ENCODE peak calls at places on chromosomes 16 and 17, in six cellular contexts. One of them, this sample, is unnamed. For H3K27me3, the result is how much of the 10 kb centered on the place peaks cover.

GRCh38 chr16:2033057-2033911 is 6.6 kb downstream of the NHERF2 start:
- DNase-seq in neuronal stem cell: no peak
- DNase-seq in neural progenitor cell: peak
- DNase-seq in transverse colon: peak
- DNase-seq in H7: peak
- DNase-seq in upper lobe of right lung: peak
- DNase-seq in this sample: no peak

GRCh38 chr17:13727441-13728171 is 125.9 kb upstream of the HS3ST3A1 start:
- DNase-seq in neuronal stem cell: no peak
- DNase-seq in neural progenitor cell: no peak
- DNase-seq in transverse colon: no peak
- DNase-seq in H7: no peak
- DNase-seq in upper lobe of right lung: no peak
- DNase-seq in this sample: no peak

GRCh38 chr16:83272201-83272600 is 535.6 kb upstream of the HSBP1 start:
- DNase-seq in neuronal stem cell: no peak
- DNase-seq in neural progenitor cell: no peak
- DNase-seq in transverse colon: no peak
- DNase-seq in H7: no peak
- DNase-seq in upper lobe of right lung: no peak
- DNase-seq in this sample: no peak

GRCh38 chr17:75504347-75505151 is 10.8 kb downstream of the CASKIN2 start:
- DNase-seq in neuronal stem cell: no peak
- DNase-seq in neural progenitor cell: peak
- DNase-seq in transverse colon: peak
- DNase-seq in H7: peak
- DNase-seq in upper lobe of right lung: peak
- DNase-seq in this sample: peak

GRCh38 chr17:44759916-44760243 is 1.1 kb downstream of the ADAM11 start:
- DNase-seq in neuronal stem cell: no peak
- DNase-seq in neural progenitor cell: no peak
- DNase-seq in transverse colon: no peak
- DNase-seq in H7: no peak
- DNase-seq in upper lobe of right lung: no peak
- DNase-seq in this sample: no peak

GRCh38 chr16:10932959-10933710 is 9.1 kb downstream of the DEXI start:
- DNase-seq in neuronal stem cell: no peak
- DNase-seq in neural progenitor cell: no peak
- DNase-seq in transverse colon: no peak
- DNase-seq in H7: no peak
- DNase-seq in upper lobe of right lung: peak
- DNase-seq in this sample: no peak

GRCh38 chr17:17982796-17983195 is 10.1 kb downstream of the DRC3 start:
- DNase-seq in neuronal stem cell: no peak
- DNase-seq in neural progenitor cell: no peak
- DNase-seq in transverse colon: no peak
- DNase-seq in H7: no peak
- DNase-seq in upper lobe of right lung: no peak
- DNase-seq in this sample: no peak

GRCh38 chr16:450800-451512 is 25.5 kb downstream of the RAB11FIP3 start:
- DNase-seq in neuronal stem cell: no peak
- DNase-seq in neural progenitor cell: no peak
- DNase-seq in transverse colon: no peak
- DNase-seq in H7: no peak
- DNase-seq in upper lobe of right lung: no peak
- DNase-seq in this sample: no peak

GRCh38 chr16:53619247-53619646 is 84.4 kb downstream of the RPGRIP1L start:
- DNase-seq in neuronal stem cell: no peak
- DNase-seq in neural progenitor cell: no peak
- DNase-seq in transverse colon: no peak
- DNase-seq in H7: no peak
- DNase-seq in upper lobe of right lung: no peak
- DNase-seq in this sample: no peak

GRCh38 chr17:236641-237405 is 55.4 kb upstream of the DOC2B start:
- DNase-seq in neuronal stem cell: no peak
- DNase-seq in neural progenitor cell: no peak
- DNase-seq in transverse colon: peak
- DNase-seq in H7: peak
- DNase-seq in upper lobe of right lung: peak
- DNase-seq in this sample: peak

GRCh38 chr16:53212899-53213235 is 158.1 kb downstream of the CHD9 start:
- DNase-seq in neuronal stem cell: no peak
- DNase-seq in neural progenitor cell: no peak
- DNase-seq in transverse colon: no peak
- DNase-seq in H7: no peak
- DNase-seq in upper lobe of right lung: no peak
- DNase-seq in this sample: no peak

GRCh38 chr17:15341385-15341849 is at the start of gene TEKT3:
- DNase-seq in neuronal stem cell: peak
- DNase-seq in neural progenitor cell: peak
- DNase-seq in transverse colon: peak
- DNase-seq in H7: peak
- DNase-seq in upper lobe of right lung: peak
- DNase-seq in this sample: peak

GRCh38 chr16:11253009-11253994 is 2.7 kb downstream of the SOCS1 start:
- DNase-seq in neuronal stem cell: no peak
- DNase-seq in neural progenitor cell: no peak
- DNase-seq in transverse colon: no peak
- DNase-seq in H7: no peak
- DNase-seq in upper lobe of right lung: no peak
- DNase-seq in this sample: no peak

DNA sequence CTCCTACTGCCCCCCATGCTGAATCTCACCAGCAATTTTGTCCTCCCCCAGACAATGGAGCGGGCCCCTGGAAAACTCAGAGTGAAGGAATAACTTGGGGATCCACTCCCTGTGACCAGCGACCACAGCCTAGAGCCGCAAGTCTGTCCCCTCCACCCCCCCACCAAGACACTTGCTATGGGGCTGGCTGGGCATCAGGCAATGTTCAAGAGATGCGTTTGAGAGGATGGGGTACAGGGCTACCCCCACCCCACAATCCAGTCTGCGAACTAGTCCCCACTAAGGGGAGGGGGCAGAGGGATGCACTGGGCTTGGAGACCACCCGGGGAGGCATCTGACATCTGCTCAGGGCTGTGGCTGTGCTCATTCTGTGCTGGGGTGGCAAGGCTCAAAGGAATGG is 2.4 kb downstream of the PPL start:
- DNase-seq in neuronal stem cell: no peak
- DNase-seq in neural progenitor cell: no peak
- DNase-seq in transverse colon: no peak
- DNase-seq in H7: no peak
- DNase-seq in upper lobe of right lung: no peak
- DNase-seq in this sample: no peak
- H3K27me3 ChIP-seq in neuronal stem cell: under half
- H3K27me3 ChIP-seq in neural progenitor cell: under half
- H3K27me3 ChIP-seq in transverse colon: under half
- H3K27me3 ChIP-seq in H7: under half
- H3K27me3 ChIP-seq in upper lobe of right lung: under half
- H3K27me3 ChIP-seq in this sample: under half

DNA sequence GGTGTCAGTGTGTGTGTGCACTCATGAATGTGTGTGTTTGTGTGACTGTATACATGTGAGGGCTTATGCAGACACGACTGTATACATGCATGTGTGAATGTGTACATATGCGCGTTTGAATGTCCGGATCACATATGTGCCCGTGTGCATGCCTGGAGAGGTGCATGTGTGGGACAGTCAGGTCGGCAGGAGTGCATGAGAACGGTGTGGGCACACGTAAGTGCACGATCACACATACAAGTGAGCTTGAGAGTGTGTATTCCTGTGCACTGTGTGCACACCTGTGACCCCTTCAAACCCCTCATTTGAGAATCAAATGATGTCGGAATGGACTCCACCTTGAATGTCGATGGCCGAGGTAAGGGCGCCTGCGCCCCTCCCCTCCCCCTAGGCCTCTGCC is 694 bp upstream of the NGFR start:
- DNase-seq in neuronal stem cell: no peak
- DNase-seq in neural progenitor cell: no peak
- DNase-seq in transverse colon: no peak
- DNase-seq in H7: no peak
- DNase-seq in upper lobe of right lung: no peak
- DNase-seq in this sample: no peak
- H3K27me3 ChIP-seq in neuronal stem cell: under half
- H3K27me3 ChIP-seq in neural progenitor cell: half or more
- H3K27me3 ChIP-seq in transverse colon: half or more
- H3K27me3 ChIP-seq in H7: under half
- H3K27me3 ChIP-seq in upper lobe of right lung: under half
- H3K27me3 ChIP-seq in this sample: half or more

GRCh38 chr17:48542114-48542955 is 2.6 kb downstream of the HOXB2 start:
- DNase-seq in neuronal stem cell: no peak
- DNase-seq in neural progenitor cell: peak
- DNase-seq in transverse colon: no peak
- DNase-seq in H7: peak
- DNase-seq in upper lobe of right lung: no peak
- DNase-seq in this sample: no peak
- H3K27me3 ChIP-seq in neuronal stem cell: under half
- H3K27me3 ChIP-seq in neural progenitor cell: half or more
- H3K27me3 ChIP-seq in transverse colon: under half
- H3K27me3 ChIP-seq in H7: half or more
- H3K27me3 ChIP-seq in upper lobe of right lung: half or more
- H3K27me3 ChIP-seq in this sample: half or more

GRCh38 chr16:85166281-85166680 is 54.0 kb upstream of the CIBAR2 start:
- DNase-seq in neuronal stem cell: no peak
- DNase-seq in neural progenitor cell: no peak
- DNase-seq in transverse colon: no peak
- DNase-seq in H7: no peak
- DNase-seq in upper lobe of right lung: no peak
- DNase-seq in this sample: peak
- H3K27me3 ChIP-seq in neuronal stem cell: under half
- H3K27me3 ChIP-seq in neural progenitor cell: under half
- H3K27me3 ChIP-seq in transverse colon: under half
- H3K27me3 ChIP-seq in H7: under half
- H3K27me3 ChIP-seq in upper lobe of right lung: under half
- H3K27me3 ChIP-seq in this sample: under half

GRCh38 chr17:3968886-3969524 is 4.8 kb upstream of the ATP2A3 start:
- DNase-seq in neuronal stem cell: no peak
- DNase-seq in neural progenitor cell: no peak
- DNase-seq in transverse colon: no peak
- DNase-seq in H7: no peak
- DNase-seq in upper lobe of right lung: no peak
- DNase-seq in this sample: no peak
- H3K27me3 ChIP-seq in neuronal stem cell: under half
- H3K27me3 ChIP-seq in neural progenitor cell: under half
- H3K27me3 ChIP-seq in transverse colon: under half
- H3K27me3 ChIP-seq in H7: under half
- H3K27me3 ChIP-seq in upper lobe of right lung: under half
- H3K27me3 ChIP-seq in this sample: under half